ENCODE peak calls at places on chromosome 19, in ten cellular contexts. One of them, this sample, is unnamed.

GRCh38 chr19:2345794-2346663 is 14.0 kb upstream of the TMPRSS9 start:
- DNase-seq in NCI-H446: no peak
- DNase-seq in ecto neural progenitor cell: no peak
- DNase-seq in activated T-helper 1 cell treated with Interleukin-2 at 50 U/mL for 16 hours: no peak
- DNase-seq in activated T-cell treated with anti-CD3 and anti-CD28 coated beads, Interleukin-2, amount 50 U/mL, for 24 hours: no peak
- DNase-seq in progenitor cell of endocrine pancreas: no peak
- DNase-seq in RPMI7951: no peak
- DNase-seq in mesenteric fat pad: no peak
- DNase-seq in left lung: peak; percentile 80
- DNase-seq in cardiac muscle cell: peak; percentile 65
- DNase-seq in this sample: no peak

GRCh38 chr19:31448221-31448657 is 99.0 kb upstream of the TSHZ3 start:
- DNase-seq in NCI-H446: no peak
- DNase-seq in ecto neural progenitor cell: no peak
- DNase-seq in activated T-helper 1 cell treated with Interleukin-2 at 50 U/mL for 16 hours: no peak
- DNase-seq in activated T-cell treated with anti-CD3 and anti-CD28 coated beads, Interleukin-2, amount 50 U/mL, for 24 hours: no peak
- DNase-seq in progenitor cell of endocrine pancreas: no peak
- DNase-seq in RPMI7951: peak; percentile 100
- DNase-seq in mesenteric fat pad: no peak
- DNase-seq in left lung: peak; percentile 70
- DNase-seq in cardiac muscle cell: peak; percentile 94
- DNase-seq in this sample: no peak

GRCh38 chr19:38204728-38205127 is 19.3 kb downstream of the DPF1 start:
- DNase-seq in NCI-H446: no peak
- DNase-seq in ecto neural progenitor cell: no peak
- DNase-seq in activated T-helper 1 cell treated with Interleukin-2 at 50 U/mL for 16 hours: no peak
- DNase-seq in activated T-cell treated with anti-CD3 and anti-CD28 coated beads, Interleukin-2, amount 50 U/mL, for 24 hours: no peak
- DNase-seq in progenitor cell of endocrine pancreas: no peak
- DNase-seq in RPMI7951: no peak
- DNase-seq in mesenteric fat pad: no peak
- DNase-seq in left lung: no peak
- DNase-seq in cardiac muscle cell: no peak
- DNase-seq in this sample: no peak

GRCh38 chr19:46607441-46607841 is 6.3 kb downstream of the CALM3 start:
- DNase-seq in NCI-H446: no peak
- DNase-seq in ecto neural progenitor cell: no peak
- DNase-seq in activated T-helper 1 cell treated with Interleukin-2 at 50 U/mL for 16 hours: no peak
- DNase-seq in activated T-cell treated with anti-CD3 and anti-CD28 coated beads, Interleukin-2, amount 50 U/mL, for 24 hours: no peak
- DNase-seq in progenitor cell of endocrine pancreas: no peak
- DNase-seq in RPMI7951: no peak
- DNase-seq in mesenteric fat pad: peak; percentile 83
- DNase-seq in left lung: no peak
- DNase-seq in cardiac muscle cell: no peak
- DNase-seq in this sample: no peak

GRCh38 chr19:9751449-9751848 is 17.1 kb downstream of the ZNF846 start:
- DNase-seq in NCI-H446: no peak
- DNase-seq in ecto neural progenitor cell: no peak
- DNase-seq in activated T-helper 1 cell treated with Interleukin-2 at 50 U/mL for 16 hours: no peak
- DNase-seq in activated T-cell treated with anti-CD3 and anti-CD28 coated beads, Interleukin-2, amount 50 U/mL, for 24 hours: no peak
- DNase-seq in progenitor cell of endocrine pancreas: no peak
- DNase-seq in RPMI7951: no peak
- DNase-seq in mesenteric fat pad: no peak
- DNase-seq in left lung: no peak
- DNase-seq in cardiac muscle cell: no peak
- DNase-seq in this sample: no peak

GRCh38 chr19:11373166-11373884 is 1.1 kb upstream of the SWSAP1 start:
- DNase-seq in NCI-H446: peak; percentile 64
- DNase-seq in ecto neural progenitor cell: peak; percentile 82
- DNase-seq in activated T-helper 1 cell treated with Interleukin-2 at 50 U/mL for 16 hours: no peak
- DNase-seq in activated T-cell treated with anti-CD3 and anti-CD28 coated beads, Interleukin-2, amount 50 U/mL, for 24 hours: no peak
- DNase-seq in progenitor cell of endocrine pancreas: peak; percentile 37
- DNase-seq in RPMI7951: peak; percentile 43
- DNase-seq in mesenteric fat pad: no peak
- DNase-seq in left lung: no peak
- DNase-seq in cardiac muscle cell: peak; percentile 53
- DNase-seq in this sample: no peak

GRCh38 chr19:1566392-1567115 is 1.6 kb downstream of the MEX3D start:
- DNase-seq in NCI-H446: no peak
- DNase-seq in ecto neural progenitor cell: peak; percentile 90
- DNase-seq in activated T-helper 1 cell treated with Interleukin-2 at 50 U/mL for 16 hours: no peak
- DNase-seq in activated T-cell treated with anti-CD3 and anti-CD28 coated beads, Interleukin-2, amount 50 U/mL, for 24 hours: no peak
- DNase-seq in progenitor cell of endocrine pancreas: peak; percentile 59
- DNase-seq in RPMI7951: peak; percentile 76
- DNase-seq in mesenteric fat pad: no peak
- DNase-seq in left lung: peak; percentile 84
- DNase-seq in cardiac muscle cell: peak; percentile 86
- DNase-seq in this sample: no peak

GRCh38 chr19:3440082-3440481 is 40.2 kb downstream of the SMIM24 start:
- DNase-seq in NCI-H446: no peak
- DNase-seq in ecto neural progenitor cell: no peak
- DNase-seq in activated T-helper 1 cell treated with Interleukin-2 at 50 U/mL for 16 hours: peak; percentile 25
- DNase-seq in activated T-cell treated with anti-CD3 and anti-CD28 coated beads, Interleukin-2, amount 50 U/mL, for 24 hours: peak; percentile 67
- DNase-seq in progenitor cell of endocrine pancreas: no peak
- DNase-seq in RPMI7951: no peak
- DNase-seq in mesenteric fat pad: no peak
- DNase-seq in left lung: peak; percentile 81
- DNase-seq in cardiac muscle cell: peak; percentile 31
- DNase-seq in this sample: peak; percentile 42

GRCh38 chr19:45496349-45496953 is 396 bp downstream of the RTN2 start:
- DNase-seq in NCI-H446: no peak
- DNase-seq in ecto neural progenitor cell: peak; percentile 86
- DNase-seq in activated T-helper 1 cell treated with Interleukin-2 at 50 U/mL for 16 hours: no peak
- DNase-seq in activated T-cell treated with anti-CD3 and anti-CD28 coated beads, Interleukin-2, amount 50 U/mL, for 24 hours: peak; percentile 70
- DNase-seq in progenitor cell of endocrine pancreas: peak; percentile 66
- DNase-seq in RPMI7951: peak; percentile 33
- DNase-seq in mesenteric fat pad: no peak
- DNase-seq in left lung: peak; percentile 91
- DNase-seq in cardiac muscle cell: peak; percentile 28
- DNase-seq in this sample: peak; percentile 23

GRCh38 chr19:1763648-1764292 is 10.5 kb downstream of the ONECUT3 start:
- DNase-seq in NCI-H446: no peak
- DNase-seq in ecto neural progenitor cell: no peak
- DNase-seq in activated T-helper 1 cell treated with Interleukin-2 at 50 U/mL for 16 hours: no peak
- DNase-seq in activated T-cell treated with anti-CD3 and anti-CD28 coated beads, Interleukin-2, amount 50 U/mL, for 24 hours: no peak
- DNase-seq in progenitor cell of endocrine pancreas: no peak
- DNase-seq in RPMI7951: no peak
- DNase-seq in mesenteric fat pad: no peak
- DNase-seq in left lung: no peak
- DNase-seq in cardiac muscle cell: no peak
- DNase-seq in this sample: no peak

GRCh38 chr19:38713227-38713649 is 31.0 kb downstream of the CAPN12 start:
- DNase-seq in NCI-H446: no peak
- DNase-seq in ecto neural progenitor cell: no peak
- DNase-seq in activated T-helper 1 cell treated with Interleukin-2 at 50 U/mL for 16 hours: no peak
- DNase-seq in activated T-cell treated with anti-CD3 and anti-CD28 coated beads, Interleukin-2, amount 50 U/mL, for 24 hours: no peak
- DNase-seq in progenitor cell of endocrine pancreas: no peak
- DNase-seq in RPMI7951: no peak
- DNase-seq in mesenteric fat pad: no peak
- DNase-seq in left lung: no peak
- DNase-seq in cardiac muscle cell: no peak
- DNase-seq in this sample: no peak

GRCh38 chr19:18709546-18709945 is 26.1 kb downstream of the CRTC1 start:
- DNase-seq in NCI-H446: no peak
- DNase-seq in ecto neural progenitor cell: no peak
- DNase-seq in activated T-helper 1 cell treated with Interleukin-2 at 50 U/mL for 16 hours: no peak
- DNase-seq in activated T-cell treated with anti-CD3 and anti-CD28 coated beads, Interleukin-2, amount 50 U/mL, for 24 hours: no peak
- DNase-seq in progenitor cell of endocrine pancreas: no peak
- DNase-seq in RPMI7951: no peak
- DNase-seq in mesenteric fat pad: no peak
- DNase-seq in left lung: no peak
- DNase-seq in cardiac muscle cell: no peak
- DNase-seq in this sample: no peak

GRCh38 chr19:49684983-49685553 is 4.3 kb upstream of the ADM5 start:
- DNase-seq in NCI-H446: no peak
- DNase-seq in ecto neural progenitor cell: no peak
- DNase-seq in activated T-helper 1 cell treated with Interleukin-2 at 50 U/mL for 16 hours: no peak
- DNase-seq in activated T-cell treated with anti-CD3 and anti-CD28 coated beads, Interleukin-2, amount 50 U/mL, for 24 hours: no peak
- DNase-seq in progenitor cell of endocrine pancreas: no peak
- DNase-seq in RPMI7951: no peak
- DNase-seq in mesenteric fat pad: no peak
- DNase-seq in left lung: no peak
- DNase-seq in cardiac muscle cell: no peak
- DNase-seq in this sample: no peak

GRCh38 chr19:4369888-4370260 is 26.5 kb downstream of the MPND start:
- DNase-seq in NCI-H446: no peak
- DNase-seq in ecto neural progenitor cell: no peak
- DNase-seq in activated T-helper 1 cell treated with Interleukin-2 at 50 U/mL for 16 hours: peak; percentile 62
- DNase-seq in activated T-cell treated with anti-CD3 and anti-CD28 coated beads, Interleukin-2, amount 50 U/mL, for 24 hours: peak; percentile 84
- DNase-seq in progenitor cell of endocrine pancreas: no peak
- DNase-seq in RPMI7951: no peak
- DNase-seq in mesenteric fat pad: no peak
- DNase-seq in left lung: peak; percentile 87
- DNase-seq in cardiac muscle cell: no peak
- DNase-seq in this sample: peak; percentile 53

GRCh38 chr19:13023666-13024065 is 28.4 kb downstream of the NFIX start:
- DNase-seq in NCI-H446: no peak
- DNase-seq in ecto neural progenitor cell: no peak
- DNase-seq in activated T-helper 1 cell treated with Interleukin-2 at 50 U/mL for 16 hours: no peak
- DNase-seq in activated T-cell treated with anti-CD3 and anti-CD28 coated beads, Interleukin-2, amount 50 U/mL, for 24 hours: no peak
- DNase-seq in progenitor cell of endocrine pancreas: no peak
- DNase-seq in RPMI7951: no peak
- DNase-seq in mesenteric fat pad: no peak
- DNase-seq in left lung: no peak
- DNase-seq in cardiac muscle cell: peak; percentile 44
- DNase-seq in this sample: no peak

GRCh38 chr19:1445932-1446712 is 3.8 kb upstream of the APC2 start:
- DNase-seq in NCI-H446: peak; percentile 26
- DNase-seq in ecto neural progenitor cell: peak; percentile 88
- DNase-seq in activated T-helper 1 cell treated with Interleukin-2 at 50 U/mL for 16 hours: no peak
- DNase-seq in activated T-cell treated with anti-CD3 and anti-CD28 coated beads, Interleukin-2, amount 50 U/mL, for 24 hours: no peak
- DNase-seq in progenitor cell of endocrine pancreas: no peak
- DNase-seq in RPMI7951: no peak
- DNase-seq in mesenteric fat pad: no peak
- DNase-seq in left lung: peak; percentile 79
- DNase-seq in cardiac muscle cell: no peak
- DNase-seq in this sample: no peak

GRCh38 chr19:55536951-55537740 is at the start of gene SBK2:
- DNase-seq in NCI-H446: no peak
- DNase-seq in ecto neural progenitor cell: peak; percentile 92
- DNase-seq in activated T-helper 1 cell treated with Interleukin-2 at 50 U/mL for 16 hours: no peak
- DNase-seq in activated T-cell treated with anti-CD3 and anti-CD28 coated beads, Interleukin-2, amount 50 U/mL, for 24 hours: no peak
- DNase-seq in progenitor cell of endocrine pancreas: peak; percentile 68
- DNase-seq in RPMI7951: no peak
- DNase-seq in mesenteric fat pad: no peak
- DNase-seq in left lung: no peak
- DNase-seq in cardiac muscle cell: no peak
- DNase-seq in this sample: no peak

GRCh38 chr19:53768401-53768800 is 55.7 kb downstream of the NLRP12 start:
- DNase-seq in NCI-H446: no peak
- DNase-seq in ecto neural progenitor cell: no peak
- DNase-seq in activated T-helper 1 cell treated with Interleukin-2 at 50 U/mL for 16 hours: no peak
- DNase-seq in activated T-cell treated with anti-CD3 and anti-CD28 coated beads, Interleukin-2, amount 50 U/mL, for 24 hours: no peak
- DNase-seq in progenitor cell of endocrine pancreas: no peak
- DNase-seq in RPMI7951: no peak
- DNase-seq in mesenteric fat pad: no peak
- DNase-seq in left lung: no peak
- DNase-seq in cardiac muscle cell: no peak
- DNase-seq in this sample: no peak

GRCh38 chr19:43439183-43440063 is 24.7 kb downstream of the TEX101 start:
- DNase-seq in NCI-H446: no peak
- DNase-seq in ecto neural progenitor cell: no peak
- DNase-seq in activated T-helper 1 cell treated with Interleukin-2 at 50 U/mL for 16 hours: peak; percentile 12
- DNase-seq in activated T-cell treated with anti-CD3 and anti-CD28 coated beads, Interleukin-2, amount 50 U/mL, for 24 hours: no peak
- DNase-seq in progenitor cell of endocrine pancreas: no peak
- DNase-seq in RPMI7951: peak; percentile 96
- DNase-seq in mesenteric fat pad: no peak
- DNase-seq in left lung: no peak
- DNase-seq in cardiac muscle cell: peak; percentile 28
- DNase-seq in this sample: no peak

GRCh38 chr19:31578326-31578725 is 229.1 kb upstream of the TSHZ3 start:
- DNase-seq in NCI-H446: no peak
- DNase-seq in ecto neural progenitor cell: peak; percentile 19
- DNase-seq in activated T-helper 1 cell treated with Interleukin-2 at 50 U/mL for 16 hours: no peak
- DNase-seq in activated T-cell treated with anti-CD3 and anti-CD28 coated beads, Interleukin-2, amount 50 U/mL, for 24 hours: no peak
- DNase-seq in progenitor cell of endocrine pancreas: no peak
- DNase-seq in RPMI7951: no peak
- DNase-seq in mesenteric fat pad: no peak
- DNase-seq in left lung: no peak
- DNase-seq in cardiac muscle cell: no peak
- DNase-seq in this sample: no peak

GRCh38 chr19:51339313-51339686 is 2.6 kb downstream of the VSIG10L start:
- DNase-seq in NCI-H446: no peak
- DNase-seq in ecto neural progenitor cell: no peak
- DNase-seq in activated T-helper 1 cell treated with Interleukin-2 at 50 U/mL for 16 hours: no peak
- DNase-seq in activated T-cell treated with anti-CD3 and anti-CD28 coated beads, Interleukin-2, amount 50 U/mL, for 24 hours: no peak
- DNase-seq in progenitor cell of endocrine pancreas: no peak
- DNase-seq in RPMI7951: no peak
- DNase-seq in mesenteric fat pad: no peak
- DNase-seq in left lung: no peak
- DNase-seq in cardiac muscle cell: no peak
- DNase-seq in this sample: no peak

GRCh38 chr19:14554382-14554812 is 17.5 kb downstream of the NDUFB7 start:
- DNase-seq in NCI-H446: no peak
- DNase-seq in ecto neural progenitor cell: no peak
- DNase-seq in activated T-helper 1 cell treated with Interleukin-2 at 50 U/mL for 16 hours: no peak
- DNase-seq in activated T-cell treated with anti-CD3 and anti-CD28 coated beads, Interleukin-2, amount 50 U/mL, for 24 hours: no peak
- DNase-seq in progenitor cell of endocrine pancreas: no peak
- DNase-seq in RPMI7951: no peak
- DNase-seq in mesenteric fat pad: no peak
- DNase-seq in left lung: no peak
- DNase-seq in cardiac muscle cell: no peak
- DNase-seq in this sample: no peak

GRCh38 chr19:55206664-55207500 is 2.4 kb downstream of the PTPRH start:
- DNase-seq in NCI-H446: peak; percentile 49
- DNase-seq in ecto neural progenitor cell: peak; percentile 84
- DNase-seq in activated T-helper 1 cell treated with Interleukin-2 at 50 U/mL for 16 hours: no peak
- DNase-seq in activated T-cell treated with anti-CD3 and anti-CD28 coated beads, Interleukin-2, amount 50 U/mL, for 24 hours: peak; percentile 65
- DNase-seq in progenitor cell of endocrine pancreas: peak; percentile 31
- DNase-seq in RPMI7951: peak; percentile 95
- DNase-seq in mesenteric fat pad: peak; percentile 92
- DNase-seq in left lung: peak; percentile 91
- DNase-seq in cardiac muscle cell: peak; percentile 97
- DNase-seq in this sample: no peak

GRCh38 chr19:58479303-58479702 is 3.2 kb downstream of the ZNF446 start:
- DNase-seq in NCI-H446: no peak
- DNase-seq in ecto neural progenitor cell: no peak
- DNase-seq in activated T-helper 1 cell treated with Interleukin-2 at 50 U/mL for 16 hours: no peak
- DNase-seq in activated T-cell treated with anti-CD3 and anti-CD28 coated beads, Interleukin-2, amount 50 U/mL, for 24 hours: no peak
- DNase-seq in progenitor cell of endocrine pancreas: no peak
- DNase-seq in RPMI7951: no peak
- DNase-seq in mesenteric fat pad: no peak
- DNase-seq in left lung: no peak
- DNase-seq in cardiac muscle cell: no peak
- DNase-seq in this sample: no peak

GRCh38 chr19:12155324-12155723 is 1.2 kb downstream of the ZNF625 start:
- DNase-seq in NCI-H446: no peak
- DNase-seq in ecto neural progenitor cell: no peak
- DNase-seq in activated T-helper 1 cell treated with Interleukin-2 at 50 U/mL for 16 hours: no peak
- DNase-seq in activated T-cell treated with anti-CD3 and anti-CD28 coated beads, Interleukin-2, amount 50 U/mL, for 24 hours: no peak
- DNase-seq in progenitor cell of endocrine pancreas: no peak
- DNase-seq in RPMI7951: no peak
- DNase-seq in mesenteric fat pad: no peak
- DNase-seq in left lung: no peak
- DNase-seq in cardiac muscle cell: peak; percentile 8
- DNase-seq in this sample: no peak

GRCh38 chr19:14616310-14616870 is 33.5 kb downstream of the CLEC17A start:
- DNase-seq in NCI-H446: no peak
- DNase-seq in ecto neural progenitor cell: no peak
- DNase-seq in activated T-helper 1 cell treated with Interleukin-2 at 50 U/mL for 16 hours: no peak
- DNase-seq in activated T-cell treated with anti-CD3 and anti-CD28 coated beads, Interleukin-2, amount 50 U/mL, for 24 hours: no peak
- DNase-seq in progenitor cell of endocrine pancreas: no peak
- DNase-seq in RPMI7951: no peak
- DNase-seq in mesenteric fat pad: no peak
- DNase-seq in left lung: no peak
- DNase-seq in cardiac muscle cell: no peak
- DNase-seq in this sample: no peak

GRCh38 chr19:35213678-35214632 is 14.6 kb downstream of the FAM187B start:
- DNase-seq in NCI-H446: no peak
- DNase-seq in ecto neural progenitor cell: no peak
- DNase-seq in activated T-helper 1 cell treated with Interleukin-2 at 50 U/mL for 16 hours: peak; percentile 61
- DNase-seq in activated T-cell treated with anti-CD3 and anti-CD28 coated beads, Interleukin-2, amount 50 U/mL, for 24 hours: peak; percentile 76
- DNase-seq in progenitor cell of endocrine pancreas: no peak
- DNase-seq in RPMI7951: peak; percentile 81
- DNase-seq in mesenteric fat pad: no peak
- DNase-seq in left lung: no peak
- DNase-seq in cardiac muscle cell: peak; percentile 91
- DNase-seq in this sample: peak; percentile 85

GRCh38 chr19:48480151-48480475 is 10.9 kb downstream of the CYTH2 start:
- DNase-seq in NCI-H446: no peak
- DNase-seq in ecto neural progenitor cell: no peak
- DNase-seq in activated T-helper 1 cell treated with Interleukin-2 at 50 U/mL for 16 hours: no peak
- DNase-seq in activated T-cell treated with anti-CD3 and anti-CD28 coated beads, Interleukin-2, amount 50 U/mL, for 24 hours: peak; percentile 66
- DNase-seq in progenitor cell of endocrine pancreas: no peak
- DNase-seq in RPMI7951: peak; percentile 59
- DNase-seq in mesenteric fat pad: no peak
- DNase-seq in left lung: no peak
- DNase-seq in cardiac muscle cell: peak; percentile 46
- DNase-seq in this sample: no peak

This sample was measured in central memory CD8-positive, alpha-beta T cell.